ENCODE peak calls at places on chromosome 17, in four cellular contexts. I, H, Q and K are unnamed samples.

GRCh38 chr17:6608321-6608720 is 32.2 kb downstream of the KIAA0753 start:
- DNase-seq in H (no peak), Q (no peak), I (peak; percentile 48), K (no peak)

GRCh38 chr17:385195-385835 is 32.7 kb upstream of the RPH3AL start:
- DNase-seq in H (no peak), Q (peak; percentile 28), I (no peak), K (peak; percentile 51)

GRCh38 chr17:78120971-78121800 is 7.4 kb downstream of the TMC6 start:
- DNase-seq in Q (no peak), H (no peak), I (no peak), K (no peak)

GRCh38 chr17:38591759-38592241 is 14.0 kb downstream of the SRCIN1 start:
- DNase-seq in Q (peak; percentile 43), I (peak; percentile 10), H (no peak), K (no peak)

GRCh38 chr17:59378621-59379194 is 47.3 kb downstream of the YPEL2 start:
- DNase-seq in I (peak; percentile 94), Q (peak; percentile 83), H (peak; percentile 86), K (no peak)

GRCh38 chr17:65060855-65061254 is 4.3 kb upstream of the GNA13 start:
- DNase-seq in H (no peak), Q (no peak), I (no peak), K (no peak)

GRCh38 chr17:80456465-80457235 is 19.8 kb downstream of the NPTX1 start:
- DNase-seq in Q (peak; percentile 46), H (peak; percentile 68), I (no peak), K (no peak)

GRCh38 chr17:69188796-69189195 is 39.8 kb downstream of the ABCA10 start:
- DNase-seq in Q (no peak), I (no peak), H (no peak), K (no peak)

GRCh38 chr17:4704991-4705390 is 1.1 kb upstream of the PELP1 start:
- DNase-seq in Q (no peak), H (no peak), I (no peak), K (no peak)

GRCh38 chr17:75763613-75764416 is 1.2 kb downstream of the GALK1 start:
- DNase-seq in Q (no peak), H (no peak), I (no peak), K (no peak)

GRCh38 chr17:8662973-8663372 is 32.4 kb upstream of the MYH10 start:
- DNase-seq in I (no peak), Q (no peak), H (no peak), K (no peak)

GRCh38 chr17:34579017-34579946 is at the start of gene TMEM132E:
- DNase-seq in I (peak; percentile 6), H (peak; percentile 10), Q (peak; percentile 45), K (peak; percentile 50)

GRCh38 chr17:34764716-34765115 is 185.3 kb downstream of the TMEM132E start:
- DNase-seq in I (no peak), Q (no peak), H (no peak), K (no peak)

GRCh38 chr17:73313526-73314127 is 1.8 kb upstream of the CDC42EP4 start:
- DNase-seq in I (no peak), H (no peak), Q (peak; percentile 45), K (no peak)

GRCh38 chr17:27622914-27623313 is 8.1 kb upstream of the LGALS9 start:
- DNase-seq in Q (no peak), I (no peak), H (no peak), K (no peak)

GRCh38 chr17:28072935-28073533 is 30.6 kb downstream of the NLK start:
- DNase-seq in H (no peak), I (no peak), Q (no peak), K (no peak)

GRCh38 chr17:75341784-75342183 is 52.6 kb upstream of the SLC25A19 start:
- DNase-seq in Q (no peak), H (no peak), I (no peak), K (no peak)

GRCh38 chr17:60901222-60901621 is 223.6 kb downstream of the BCAS3 start:
- DNase-seq in H (peak; percentile 16), Q (peak; percentile 23), I (peak; percentile 56), K (no peak)
- TF ChIP-seq CTCF in H (no peak), Q (no peak), I (peak; percentile 12), K (no peak)

DNA sequence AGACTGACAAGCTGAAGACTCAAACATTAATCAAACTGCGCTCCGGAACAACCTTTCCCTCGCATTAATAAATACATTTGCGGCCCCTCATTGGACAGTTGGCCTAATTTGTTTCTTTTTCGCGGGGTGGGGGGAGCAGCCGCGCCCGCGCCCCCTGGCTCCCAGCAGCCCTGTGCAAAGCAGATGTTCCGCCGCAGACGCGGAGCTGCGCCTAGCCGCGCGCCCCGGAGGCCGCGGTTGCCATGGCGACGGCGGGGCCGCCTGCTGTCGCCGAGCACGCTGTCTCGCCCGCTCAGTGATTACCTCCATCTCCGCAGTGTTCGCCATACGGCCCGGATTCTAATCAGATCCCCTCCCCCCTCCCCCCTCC is 25.5 kb downstream of the COPZ2 start:
- DNase-seq in H (no peak), Q (peak; percentile 37), I (no peak), K (peak; percentile 89)
- TF ChIP-seq CTCF in H (peak; percentile 5), Q (no peak), I (no peak), K (no peak)

GRCh38 chr17:58318065-58318481 is 10.5 kb downstream of the TSPOAP1 start:
- DNase-seq in I (no peak), Q (no peak), H (no peak), K (no peak)

GRCh38 chr17:58315750-58316149 is 12.8 kb downstream of the TSPOAP1 start:
- DNase-seq in H (no peak), Q (no peak), I (no peak), K (no peak)

GRCh38 chr17:58316260-58316960 is 12.2 kb downstream of the TSPOAP1 start:
- DNase-seq in H (no peak), Q (no peak), I (no peak), K (no peak)

GRCh38 chr17:58318627-58319180 is 9.9 kb downstream of the TSPOAP1 start:
- DNase-seq in Q (no peak), H (no peak), I (no peak), K (no peak)

DNA sequence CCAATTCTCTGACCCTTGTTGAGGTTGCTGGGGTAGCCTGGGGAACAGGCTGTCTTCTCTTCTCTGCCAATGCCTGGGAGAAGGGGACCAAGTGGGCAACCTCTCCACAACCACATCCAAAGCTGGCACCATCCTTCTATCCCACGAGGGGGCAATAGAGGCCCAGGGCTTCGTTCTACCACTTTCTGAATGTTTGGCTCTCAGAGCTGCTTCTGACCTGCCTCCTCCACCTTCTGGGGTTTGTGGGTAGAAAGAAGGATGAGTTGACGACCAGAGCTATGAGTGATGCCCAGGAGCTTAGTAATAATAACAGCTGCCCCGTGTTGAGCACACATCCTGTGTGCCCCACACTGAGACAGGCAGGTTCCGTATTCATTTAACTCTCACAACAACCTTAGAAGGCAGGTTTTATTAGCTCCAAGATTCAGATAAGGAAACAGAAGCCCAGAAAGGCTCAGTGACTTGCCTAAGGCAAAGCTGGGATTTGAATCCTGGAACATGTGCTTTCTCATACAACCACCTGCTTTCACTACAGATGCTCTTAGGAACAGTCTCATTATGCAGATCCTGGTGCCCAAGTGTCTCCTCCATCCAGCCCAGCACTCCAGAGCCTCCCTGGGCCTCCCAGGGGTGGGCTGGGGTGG is 11.1 kb downstream of the TSPOAP1 start:
- DNase-seq in I (peak; percentile 62), H (peak; percentile 41), Q (peak; percentile 76), K (peak; percentile 81)
- TF ChIP-seq CTCF in I (peak; percentile 87), H (peak; percentile 87), Q (peak; percentile 87), K (peak; percentile 46)

DNA sequence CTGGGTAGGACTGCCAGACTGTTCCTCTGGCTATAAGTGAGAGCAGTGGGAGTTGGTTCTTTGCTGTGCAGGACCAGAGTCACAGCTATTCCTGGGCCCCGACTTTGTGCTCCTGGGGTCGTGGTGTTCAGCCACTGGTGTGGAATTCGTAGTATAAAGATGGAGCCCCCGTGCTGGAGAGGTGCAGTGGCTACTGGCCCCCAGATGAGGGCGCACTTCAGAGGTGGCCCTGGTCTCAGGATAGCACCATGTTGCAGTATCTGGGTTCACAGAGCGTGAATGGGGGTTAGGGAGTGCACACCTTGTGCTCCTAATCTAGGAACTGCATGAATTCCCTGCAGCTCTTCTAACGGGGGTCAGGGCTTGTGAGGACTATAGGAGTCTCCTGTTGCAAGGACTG is 21.1 kb downstream of the TANC2 start:
- DNase-seq in H (no peak), I (no peak), Q (no peak), K (no peak)
- TF ChIP-seq CTCF in H (peak; percentile 31), I (peak; percentile 42), Q (peak; percentile 22), K (no peak)